ENCODE peak calls at places on chromosomes 4 and X, in nine cellular contexts. O is CD4-positive, alpha-beta memory T cell; F is tibial artery; U is pancreas; J is aorta; D is K562; V is cardiac muscle cell; S is HAP-1; W is CD8-positive, alpha-beta T cell. I is an unnamed sample.
A peak's percentile ranks its signal among the peaks of the same experiment; 100 is the strongest.

GRCh38 chr4:22237155-22237751 is 278.6 kb downstream of the ADGRA3 start:
- DNase-seq in O (peak; percentile 11), F (no peak), U (peak; percentile 21), J (no peak), D (no peak), V (peak; percentile 17), S (peak; percentile 16), W (peak; percentile 48), I (peak; percentile 32)

GRCh38 chr4:140130677-140131076 is 23.3 kb downstream of the MAML3 start:
- DNase-seq in O (no peak), F (no peak), U (no peak), J (no peak), D (no peak), V (no peak), S (no peak), W (no peak), I (no peak)

GRCh38 chrX:46459603-46460002 is 85.6 kb downstream of the ZNF674 start:
- DNase-seq in O (no peak), F (no peak), U (no peak), J (no peak), D (no peak), V (no peak), S (no peak), W (no peak), I (no peak)

GRCh38 chrX:17495052-17495451 is 120.1 kb downstream of the NHS start:
- DNase-seq in O (no peak), F (no peak), U (no peak), J (no peak), D (no peak), V (no peak), S (no peak), W (no peak), I (no peak)

GRCh38 chr4:26803462-26803861 is 57.2 kb upstream of the STIM2 start:
- DNase-seq in O (no peak), F (no peak), U (no peak), J (no peak), D (no peak), V (no peak), S (no peak), W (no peak), I (no peak)

GRCh38 chr4:151624606-151625565 is 135.9 kb downstream of the GATB start:
- DNase-seq in O (no peak), F (peak; percentile 67), U (no peak), J (no peak), D (no peak), V (peak; percentile 9), S (no peak), W (no peak), I (no peak)

GRCh38 chr4:30718021-30718888 is 1.9 kb upstream of the PCDH7 start:
- DNase-seq in O (no peak), F (peak; percentile 77), U (no peak), J (peak; percentile 92), D (no peak), V (peak; percentile 24), S (peak; percentile 15), W (no peak), I (no peak)

GRCh38 chr4:148239406-148239805 is 202.8 kb downstream of the NR3C2 start:
- DNase-seq in O (peak; percentile 9), F (no peak), U (peak; percentile 15), J (no peak), D (no peak), V (no peak), S (no peak), W (peak; percentile 7), I (peak; percentile 5)

GRCh38 chr4:89284828-89285227 is 22.8 kb downstream of the GPRIN3 start:
- DNase-seq in O (no peak), F (no peak), U (no peak), J (no peak), D (peak; percentile 19), V (no peak), S (no peak), W (peak; percentile 22), I (no peak)

GRCh38 chrX:123860506-123860840 is 620 bp downstream of the XIAP start:
- DNase-seq in O (peak; percentile 48), F (no peak), U (no peak), J (no peak), D (no peak), V (no peak), S (peak; percentile 72), W (peak; percentile 9), I (peak; percentile 24)

GRCh38 chrX:38225093-38225492 is 4.4 kb upstream of the SRPX start:
- DNase-seq in O (no peak), F (no peak), U (no peak), J (no peak), D (no peak), V (no peak), S (no peak), W (no peak), I (no peak)

DNA sequence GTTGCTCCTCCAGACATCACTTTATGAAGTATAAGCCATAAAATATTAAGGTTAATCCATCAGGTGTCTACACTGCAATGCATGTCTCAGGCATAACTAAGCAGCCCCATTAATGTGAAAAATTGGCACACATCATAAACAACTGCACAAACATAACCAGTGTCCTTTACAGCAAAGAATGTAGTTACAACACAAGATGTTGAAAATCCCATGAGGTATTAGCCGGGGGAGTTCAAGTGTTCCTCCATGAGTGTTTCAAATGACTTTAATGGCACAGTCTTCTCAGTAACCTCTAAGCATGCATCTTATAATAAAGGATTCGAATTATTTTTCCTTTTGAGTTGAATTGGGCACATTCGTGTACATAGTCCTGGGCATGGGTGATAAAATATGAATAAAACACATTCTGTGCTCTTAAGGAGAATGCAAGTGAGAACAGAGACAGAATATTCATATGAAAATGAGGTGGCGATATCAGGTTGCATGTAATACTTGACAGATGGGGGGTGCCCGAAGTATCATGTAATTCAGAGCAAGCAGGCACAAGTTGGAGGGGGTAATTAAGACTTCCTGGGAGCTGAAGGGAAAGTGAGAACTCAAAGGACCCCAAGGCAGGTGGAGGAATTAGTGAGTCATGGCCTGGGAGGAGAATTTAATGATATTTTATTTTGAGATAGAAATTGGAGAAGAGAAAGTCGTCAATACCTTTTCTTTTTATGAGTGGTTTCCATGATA is 18.2 kb upstream of the VCX2 start:
- DNase-seq in O (no peak), F (no peak), U (no peak), J (no peak), D (no peak), V (no peak), S (no peak), W (no peak), I (no peak)
- H3K4me3 ChIP-seq in O (no peak overlapping the region), F (no peak overlapping the region), U (no peak overlapping the region), J (no peak overlapping the region), D (no peak overlapping the region), V (no peak overlapping the region), S (no peak overlapping the region), W (no peak overlapping the region), I (no peak overlapping the region)

GRCh38 chr4:168852387-168852786 is 157.7 kb downstream of the CBR4 start:
- DNase-seq in O (no peak), F (no peak), U (no peak), J (no peak), D (no peak), V (no peak), S (no peak), W (no peak), I (no peak)
- H3K4me1 ChIP-seq in O (no peaks in the 10 kb centered on the region), F (peaks cover 100% of the 10 kb centered on the region), U (peaks cover 3% of the 10 kb centered on the region), J (peaks cover 8% of the 10 kb centered on the region), D (no peaks in the 10 kb centered on the region), V (peaks cover 38% of the 10 kb centered on the region), S (peaks cover 12% of the 10 kb centered on the region), W (no peaks in the 10 kb centered on the region), I (no peaks in the 10 kb centered on the region)

GRCh38 chr4:188383180-188383579 is 243.9 kb downstream of the TRIML1 start:
- DNase-seq in O (no peak), F (no peak), U (no peak), J (no peak), D (no peak), V (no peak), S (no peak), W (no peak), I (no peak)

DNA sequence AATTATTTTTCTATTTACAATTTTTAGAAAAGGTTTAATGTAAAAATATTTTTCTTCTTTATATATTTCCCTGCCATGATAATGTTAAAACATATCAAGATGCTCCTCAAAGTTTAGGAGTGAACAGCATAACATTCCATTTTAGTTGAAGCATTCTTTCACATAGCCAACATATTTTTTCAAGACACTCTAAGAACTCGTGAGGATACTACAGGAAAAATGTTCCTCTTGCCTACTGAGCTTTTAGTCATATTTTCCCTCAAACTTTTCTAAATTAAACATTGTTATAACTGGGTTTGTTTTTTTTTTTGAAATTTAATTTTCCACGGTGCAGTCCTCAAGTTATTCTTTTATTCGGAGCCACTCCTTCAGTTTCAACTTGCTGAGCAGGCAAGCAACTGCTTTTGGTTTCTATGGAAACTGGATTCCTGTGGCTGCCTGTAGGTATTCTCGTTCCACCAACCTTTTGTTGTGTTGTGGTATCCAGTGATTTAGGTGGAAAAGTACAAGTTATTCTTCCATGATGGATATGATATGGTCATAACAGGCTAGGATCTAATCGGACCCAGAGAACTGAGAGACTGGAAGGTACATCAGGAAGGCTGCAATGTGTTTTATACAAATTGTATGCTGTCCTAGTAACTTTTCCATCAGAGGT is 248.0 kb downstream of the TRIML1 start:
- DNase-seq in O (no peak), F (no peak), U (no peak), J (no peak), D (no peak), V (peak; percentile 25), S (peak; percentile 40), W (no peak), I (no peak)
- H3K4me3 ChIP-seq in O (no peak overlapping the region), F (no peak overlapping the region), U (no peak overlapping the region), J (no peak overlapping the region), D (no peak overlapping the region), V (no peak overlapping the region), S (no peak overlapping the region), W (no peak overlapping the region), I (no peak overlapping the region)

DNA sequence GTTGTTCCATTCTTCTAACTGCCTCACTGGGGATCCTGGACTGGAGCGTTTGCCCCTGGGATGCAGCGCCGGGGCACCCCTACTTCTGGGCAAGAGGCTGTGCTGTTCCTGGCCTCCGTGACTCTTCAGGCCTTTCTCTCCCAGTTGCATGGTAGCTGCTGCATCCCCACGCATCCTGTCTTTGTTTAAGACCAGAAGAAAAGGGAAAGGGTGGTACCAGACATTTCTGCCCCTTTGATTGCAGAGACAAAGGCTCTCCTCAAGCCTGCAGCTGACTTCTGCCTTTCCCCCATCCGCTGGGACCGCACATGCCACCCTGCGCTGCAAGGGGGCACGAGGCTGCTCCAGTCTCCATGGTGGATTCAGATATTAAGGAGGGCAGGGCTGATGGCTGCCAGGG is 70.4 kb downstream of the SHROOM2 start:
- DNase-seq in O (no peak), F (no peak), U (no peak), J (no peak), D (no peak), V (no peak), S (peak; percentile 50), W (no peak), I (no peak)
- H3K4me1 ChIP-seq in O (no peaks in the 10 kb centered on the region), F (no peaks in the 10 kb centered on the region), U (no peaks in the 10 kb centered on the region), J (no peaks in the 10 kb centered on the region), D (no peaks in the 10 kb centered on the region), V (peaks cover 35% of the 10 kb centered on the region), S (peaks cover 19% of the 10 kb centered on the region), W (no peaks in the 10 kb centered on the region), I (no peaks in the 10 kb centered on the region)

GRCh38 chr4:182324282-182324681 is 81.1 kb downstream of the TENM3 start:
- DNase-seq in O (no peak), F (no peak), U (no peak), J (no peak), D (no peak), V (no peak), S (no peak), W (no peak), I (no peak)
- H3K4me3 ChIP-seq in O (no peak overlapping the region), F (no peak overlapping the region), U (no peak overlapping the region), J (no peak overlapping the region), D (no peak overlapping the region), V (no peak overlapping the region), S (no peak overlapping the region), W (no peak overlapping the region), I (no peak overlapping the region)

GRCh38 chr4:122639181-122639580 is 18.3 kb upstream of the IL21 start:
- DNase-seq in O (no peak), F (no peak), U (no peak), J (no peak), D (no peak), V (no peak), S (no peak), W (no peak), I (no peak)
- H3K4me1 ChIP-seq in O (peaks cover 41% of the 10 kb centered on the region), F (no peaks in the 10 kb centered on the region), U (peaks cover 5% of the 10 kb centered on the region), J (no peaks in the 10 kb centered on the region), D (no peaks in the 10 kb centered on the region), V (no peaks in the 10 kb centered on the region), S (peaks cover 3% of the 10 kb centered on the region), W (no peaks in the 10 kb centered on the region), I (peaks cover 4% of the 10 kb centered on the region)

I was measured in CD4-positive, CD25-positive, alpha-beta regulatory T cell.